ENCODE peak calls at places on chromosomes 2 and 18, in four cellular contexts. B is kidney glomerular epithelial cell, E is BE2C, U is neural crest cell. P is an unnamed sample.

GRCh38 chr2:61759718-61760117 is 94.1 kb downstream of the FAM161A start:
- DNase-seq in B (no peak), E (no peak), U (no peak), P (peak)

GRCh38 chr2:191521608-191522208 is 156.2 kb upstream of the NABP1 start:
- DNase-seq in B (no peak), E (no peak), U (no peak), P (no peak)

GRCh38 chr18:62525611-62526010 is 2.8 kb downstream of the ZCCHC2 start:
- DNase-seq in B (no peak), E (no peak), U (no peak), P (no peak)

GRCh38 chr2:96436416-96436815 is 68.7 kb downstream of the NEURL3 start:
- DNase-seq in B (no peak), E (no peak), U (no peak), P (no peak)

GRCh38 chr2:25232248-25232825 is 64.0 kb upstream of the POMC start:
- DNase-seq in B (no peak), E (no peak), U (no peak), P (no peak)

GRCh38 chr2:225400546-225400945 is 1.0 kb downstream of the NYAP2 start:
- DNase-seq in B (no peak), E (no peak), U (no peak), P (no peak)

GRCh38 chr2:85537600-85538506 is 1.1 kb upstream of the MAT2A start:
- DNase-seq in B (peak), E (peak), U (peak), P (no peak)

GRCh38 chr18:31490387-31490786 is 7.6 kb upstream of the DSG2 start:
- DNase-seq in B (peak), E (no peak), U (no peak), P (no peak)

GRCh38 chr2:103161456-103162289 is 399.8 kb downstream of the TMEM182 start:
- DNase-seq in B (peak), E (peak), U (peak), P (no peak)

GRCh38 chr2:239792649-239793010 is 232.5 kb downstream of the NDUFA10 start:
- DNase-seq in B (no peak), E (peak), U (no peak), P (no peak)

GRCh38 chr2:39225564-39225963 is 18.2 kb downstream of the CDKL4 start:
- DNase-seq in B (no peak), E (no peak), U (no peak), P (no peak)

GRCh38 chr2:210863283-210863682 is 306.9 kb downstream of the CPS1 start:
- DNase-seq in B (no peak), E (no peak), U (no peak), P (no peak)

GRCh38 chr2:3449106-3449505 is 69.6 kb downstream of the TRAPPC12 start:
- DNase-seq in B (no peak), E (peak), U (no peak), P (no peak)

GRCh38 chr2:62423235-62423634 is 82.8 kb downstream of the TMEM17 start:
- DNase-seq in B (no peak), E (no peak), U (no peak), P (no peak)

GRCh38 chr2:231664727-231665126 is 43.6 kb upstream of the PTMA start:
- DNase-seq in B (no peak), E (no peak), U (no peak), P (no peak)